ENCODE peak calls at places on chromosomes 2 and 18, in eight cellular contexts. One of them, this sample, is unnamed.

GRCh38 chr18:59056706-59057492 is 82.8 kb upstream of the SEC11C start:
- DNase-seq in AG10803: peak
- DNase-seq in NCI-H446: peak
- DNase-seq in fibroblast of lung: peak
- DNase-seq in stimulated activated CD4-positive, alpha-beta T cell treated with anti-CD3 and anti-CD28 coated beads, Interleukin-1b, Interleukin-23, amount 100 ng/mL, for 24 hours: no peak
- DNase-seq in head of caudate nucleus: peak
- DNase-seq in NCI-H774: peak
- DNase-seq in DMS79: no peak
- DNase-seq in this sample: peak

GRCh38 chr2:30714811-30715709 is 92.2 kb downstream of the CAPN13 start:
- DNase-seq in AG10803: peak
- DNase-seq in NCI-H446: no peak
- DNase-seq in fibroblast of lung: no peak
- DNase-seq in stimulated activated CD4-positive, alpha-beta T cell treated with anti-CD3 and anti-CD28 coated beads, Interleukin-1b, Interleukin-23, amount 100 ng/mL, for 24 hours: no peak
- DNase-seq in head of caudate nucleus: no peak
- DNase-seq in NCI-H774: no peak
- DNase-seq in DMS79: no peak
- DNase-seq in this sample: no peak

GRCh38 chr2:30232027-30232800 is 880 bp downstream of the LBH start:
- DNase-seq in AG10803: peak
- DNase-seq in NCI-H446: peak
- DNase-seq in fibroblast of lung: peak
- DNase-seq in stimulated activated CD4-positive, alpha-beta T cell treated with anti-CD3 and anti-CD28 coated beads, Interleukin-1b, Interleukin-23, amount 100 ng/mL, for 24 hours: peak
- DNase-seq in head of caudate nucleus: no peak
- DNase-seq in NCI-H774: no peak
- DNase-seq in DMS79: peak
- DNase-seq in this sample: peak

GRCh38 chr2:65431417-65432226 is 777 bp downstream of the SPRED2 start:
- DNase-seq in AG10803: peak
- DNase-seq in NCI-H446: peak
- DNase-seq in fibroblast of lung: peak
- DNase-seq in stimulated activated CD4-positive, alpha-beta T cell treated with anti-CD3 and anti-CD28 coated beads, Interleukin-1b, Interleukin-23, amount 100 ng/mL, for 24 hours: no peak
- DNase-seq in head of caudate nucleus: peak
- DNase-seq in NCI-H774: no peak
- DNase-seq in DMS79: peak
- DNase-seq in this sample: peak

GRCh38 chr2:49286045-49286444 is 131.7 kb upstream of the FSHR start:
- DNase-seq in AG10803: no peak
- DNase-seq in NCI-H446: no peak
- DNase-seq in fibroblast of lung: no peak
- DNase-seq in stimulated activated CD4-positive, alpha-beta T cell treated with anti-CD3 and anti-CD28 coated beads, Interleukin-1b, Interleukin-23, amount 100 ng/mL, for 24 hours: no peak
- DNase-seq in head of caudate nucleus: no peak
- DNase-seq in NCI-H774: no peak
- DNase-seq in DMS79: no peak
- DNase-seq in this sample: no peak

GRCh38 chr18:45628979-45629958 is 14.0 kb downstream of the SLC14A2 start:
- DNase-seq in AG10803: peak
- DNase-seq in NCI-H446: no peak
- DNase-seq in fibroblast of lung: peak
- DNase-seq in stimulated activated CD4-positive, alpha-beta T cell treated with anti-CD3 and anti-CD28 coated beads, Interleukin-1b, Interleukin-23, amount 100 ng/mL, for 24 hours: no peak
- DNase-seq in head of caudate nucleus: no peak
- DNase-seq in NCI-H774: no peak
- DNase-seq in DMS79: no peak
- DNase-seq in this sample: no peak

GRCh38 chr18:13539050-13539449 is 187.3 kb downstream of the FAM210A start:
- DNase-seq in AG10803: no peak
- DNase-seq in NCI-H446: no peak
- DNase-seq in fibroblast of lung: no peak
- DNase-seq in stimulated activated CD4-positive, alpha-beta T cell treated with anti-CD3 and anti-CD28 coated beads, Interleukin-1b, Interleukin-23, amount 100 ng/mL, for 24 hours: no peak
- DNase-seq in head of caudate nucleus: no peak
- DNase-seq in NCI-H774: peak
- DNase-seq in DMS79: peak
- DNase-seq in this sample: peak

GRCh38 chr2:184824597-184824996 is 226.3 kb downstream of the ZNF804A start:
- DNase-seq in AG10803: no peak
- DNase-seq in NCI-H446: no peak
- DNase-seq in fibroblast of lung: no peak
- DNase-seq in stimulated activated CD4-positive, alpha-beta T cell treated with anti-CD3 and anti-CD28 coated beads, Interleukin-1b, Interleukin-23, amount 100 ng/mL, for 24 hours: no peak
- DNase-seq in head of caudate nucleus: no peak
- DNase-seq in NCI-H774: no peak
- DNase-seq in DMS79: no peak
- DNase-seq in this sample: no peak

GRCh38 chr2:61091485-61091884 is 25.8 kb downstream of the SANBR start:
- DNase-seq in AG10803: no peak
- DNase-seq in NCI-H446: no peak
- DNase-seq in fibroblast of lung: no peak
- DNase-seq in stimulated activated CD4-positive, alpha-beta T cell treated with anti-CD3 and anti-CD28 coated beads, Interleukin-1b, Interleukin-23, amount 100 ng/mL, for 24 hours: no peak
- DNase-seq in head of caudate nucleus: no peak
- DNase-seq in NCI-H774: no peak
- DNase-seq in DMS79: no peak
- DNase-seq in this sample: no peak

GRCh38 chr2:238955648-238956531 is 108.0 kb downstream of the TWIST2 start:
- DNase-seq in AG10803: peak
- DNase-seq in NCI-H446: no peak
- DNase-seq in fibroblast of lung: peak
- DNase-seq in stimulated activated CD4-positive, alpha-beta T cell treated with anti-CD3 and anti-CD28 coated beads, Interleukin-1b, Interleukin-23, amount 100 ng/mL, for 24 hours: no peak
- DNase-seq in head of caudate nucleus: no peak
- DNase-seq in NCI-H774: no peak
- DNase-seq in DMS79: no peak
- DNase-seq in this sample: no peak

GRCh38 chr2:19360881-19361321 is 2.5 kb upstream of the OSR1 start:
- DNase-seq in AG10803: no peak
- DNase-seq in NCI-H446: no peak
- DNase-seq in fibroblast of lung: no peak
- DNase-seq in stimulated activated CD4-positive, alpha-beta T cell treated with anti-CD3 and anti-CD28 coated beads, Interleukin-1b, Interleukin-23, amount 100 ng/mL, for 24 hours: no peak
- DNase-seq in head of caudate nucleus: no peak
- DNase-seq in NCI-H774: no peak
- DNase-seq in DMS79: no peak
- DNase-seq in this sample: no peak

GRCh38 chr2:193581807-193582206 is 1387.1 kb upstream of the TMEFF2 start:
- DNase-seq in AG10803: no peak
- DNase-seq in NCI-H446: no peak
- DNase-seq in fibroblast of lung: no peak
- DNase-seq in stimulated activated CD4-positive, alpha-beta T cell treated with anti-CD3 and anti-CD28 coated beads, Interleukin-1b, Interleukin-23, amount 100 ng/mL, for 24 hours: no peak
- DNase-seq in head of caudate nucleus: no peak
- DNase-seq in NCI-H774: no peak
- DNase-seq in DMS79: no peak
- DNase-seq in this sample: no peak

GRCh38 chr2:238107525-238108422 is 7.6 kb downstream of the ESPNL start:
- DNase-seq in AG10803: no peak
- DNase-seq in NCI-H446: no peak
- DNase-seq in fibroblast of lung: no peak
- DNase-seq in stimulated activated CD4-positive, alpha-beta T cell treated with anti-CD3 and anti-CD28 coated beads, Interleukin-1b, Interleukin-23, amount 100 ng/mL, for 24 hours: no peak
- DNase-seq in head of caudate nucleus: no peak
- DNase-seq in NCI-H774: no peak
- DNase-seq in DMS79: no peak
- DNase-seq in this sample: no peak

GRCh38 chr2:176566936-176567335 is 297.7 kb downstream of the MTX2 start:
- DNase-seq in AG10803: peak
- DNase-seq in NCI-H446: no peak
- DNase-seq in fibroblast of lung: peak
- DNase-seq in stimulated activated CD4-positive, alpha-beta T cell treated with anti-CD3 and anti-CD28 coated beads, Interleukin-1b, Interleukin-23, amount 100 ng/mL, for 24 hours: no peak
- DNase-seq in head of caudate nucleus: no peak
- DNase-seq in NCI-H774: no peak
- DNase-seq in DMS79: no peak
- DNase-seq in this sample: no peak

GRCh38 chr18:30489890-30490643 is 552.5 kb downstream of the DSC3 start:
- DNase-seq in AG10803: no peak
- DNase-seq in NCI-H446: no peak
- DNase-seq in fibroblast of lung: no peak
- DNase-seq in stimulated activated CD4-positive, alpha-beta T cell treated with anti-CD3 and anti-CD28 coated beads, Interleukin-1b, Interleukin-23, amount 100 ng/mL, for 24 hours: no peak
- DNase-seq in head of caudate nucleus: no peak
- DNase-seq in NCI-H774: no peak
- DNase-seq in DMS79: no peak
- DNase-seq in this sample: no peak

GRCh38 chr18:8084160-8084559 is 517.0 kb downstream of the PTPRM start:
- DNase-seq in AG10803: peak
- DNase-seq in NCI-H446: no peak
- DNase-seq in fibroblast of lung: peak
- DNase-seq in stimulated activated CD4-positive, alpha-beta T cell treated with anti-CD3 and anti-CD28 coated beads, Interleukin-1b, Interleukin-23, amount 100 ng/mL, for 24 hours: no peak
- DNase-seq in head of caudate nucleus: no peak
- DNase-seq in NCI-H774: peak
- DNase-seq in DMS79: no peak
- DNase-seq in this sample: peak

GRCh38 chr2:10762651-10763460 is 41.4 kb downstream of the ATP6V1C2 start:
- DNase-seq in AG10803: no peak
- DNase-seq in NCI-H446: no peak
- DNase-seq in fibroblast of lung: no peak
- DNase-seq in stimulated activated CD4-positive, alpha-beta T cell treated with anti-CD3 and anti-CD28 coated beads, Interleukin-1b, Interleukin-23, amount 100 ng/mL, for 24 hours: no peak
- DNase-seq in head of caudate nucleus: no peak
- DNase-seq in NCI-H774: peak
- DNase-seq in DMS79: no peak
- DNase-seq in this sample: no peak

GRCh38 chr2:23347516-23348481 is 37.2 kb upstream of the KLHL29 start:
- DNase-seq in AG10803: no peak
- DNase-seq in NCI-H446: no peak
- DNase-seq in fibroblast of lung: no peak
- DNase-seq in stimulated activated CD4-positive, alpha-beta T cell treated with anti-CD3 and anti-CD28 coated beads, Interleukin-1b, Interleukin-23, amount 100 ng/mL, for 24 hours: no peak
- DNase-seq in head of caudate nucleus: no peak
- DNase-seq in NCI-H774: no peak
- DNase-seq in DMS79: no peak
- DNase-seq in this sample: no peak

GRCh38 chr2:73268831-73269685 is 15.2 kb downstream of the FBXO41 start:
- DNase-seq in AG10803: no peak
- DNase-seq in NCI-H446: no peak
- DNase-seq in fibroblast of lung: peak
- DNase-seq in stimulated activated CD4-positive, alpha-beta T cell treated with anti-CD3 and anti-CD28 coated beads, Interleukin-1b, Interleukin-23, amount 100 ng/mL, for 24 hours: peak
- DNase-seq in head of caudate nucleus: peak
- DNase-seq in NCI-H774: peak
- DNase-seq in DMS79: peak
- DNase-seq in this sample: peak

GRCh38 chr2:120759543-120760331 is 24.1 kb downstream of the GLI2 start:
- DNase-seq in AG10803: no peak
- DNase-seq in NCI-H446: no peak
- DNase-seq in fibroblast of lung: no peak
- DNase-seq in stimulated activated CD4-positive, alpha-beta T cell treated with anti-CD3 and anti-CD28 coated beads, Interleukin-1b, Interleukin-23, amount 100 ng/mL, for 24 hours: no peak
- DNase-seq in head of caudate nucleus: no peak
- DNase-seq in NCI-H774: no peak
- DNase-seq in DMS79: no peak
- DNase-seq in this sample: no peak

GRCh38 chr2:174951746-174952145 is 53.4 kb downstream of the CHN1 start:
- DNase-seq in AG10803: peak
- DNase-seq in NCI-H446: no peak
- DNase-seq in fibroblast of lung: peak
- DNase-seq in stimulated activated CD4-positive, alpha-beta T cell treated with anti-CD3 and anti-CD28 coated beads, Interleukin-1b, Interleukin-23, amount 100 ng/mL, for 24 hours: no peak
- DNase-seq in head of caudate nucleus: no peak
- DNase-seq in NCI-H774: peak
- DNase-seq in DMS79: no peak
- DNase-seq in this sample: no peak

GRCh38 chr2:220904015-220904414 is 668.1 kb downstream of the EPHA4 start:
- DNase-seq in AG10803: no peak
- DNase-seq in NCI-H446: no peak
- DNase-seq in fibroblast of lung: peak
- DNase-seq in stimulated activated CD4-positive, alpha-beta T cell treated with anti-CD3 and anti-CD28 coated beads, Interleukin-1b, Interleukin-23, amount 100 ng/mL, for 24 hours: no peak
- DNase-seq in head of caudate nucleus: no peak
- DNase-seq in NCI-H774: no peak
- DNase-seq in DMS79: no peak
- DNase-seq in this sample: no peak

GRCh38 chr2:237922641-237923361 is 44.0 kb upstream of the UBE2F start:
- DNase-seq in AG10803: no peak
- DNase-seq in NCI-H446: no peak
- DNase-seq in fibroblast of lung: no peak
- DNase-seq in stimulated activated CD4-positive, alpha-beta T cell treated with anti-CD3 and anti-CD28 coated beads, Interleukin-1b, Interleukin-23, amount 100 ng/mL, for 24 hours: no peak
- DNase-seq in head of caudate nucleus: no peak
- DNase-seq in NCI-H774: no peak
- DNase-seq in DMS79: peak
- DNase-seq in this sample: no peak

GRCh38 chr2:240820014-240820606 is at the start of gene KIF1A:
- DNase-seq in AG10803: no peak
- DNase-seq in NCI-H446: peak
- DNase-seq in fibroblast of lung: no peak
- DNase-seq in stimulated activated CD4-positive, alpha-beta T cell treated with anti-CD3 and anti-CD28 coated beads, Interleukin-1b, Interleukin-23, amount 100 ng/mL, for 24 hours: no peak
- DNase-seq in head of caudate nucleus: peak
- DNase-seq in NCI-H774: peak
- DNase-seq in DMS79: peak
- DNase-seq in this sample: peak

GRCh38 chr2:205994344-205994743 is 91.6 kb downstream of the INO80D start:
- DNase-seq in AG10803: no peak
- DNase-seq in NCI-H446: no peak
- DNase-seq in fibroblast of lung: no peak
- DNase-seq in stimulated activated CD4-positive, alpha-beta T cell treated with anti-CD3 and anti-CD28 coated beads, Interleukin-1b, Interleukin-23, amount 100 ng/mL, for 24 hours: no peak
- DNase-seq in head of caudate nucleus: no peak
- DNase-seq in NCI-H774: no peak
- DNase-seq in DMS79: peak
- DNase-seq in this sample: no peak

GRCh38 chr2:128606837-128607236 is 288.2 kb upstream of the HS6ST1 start:
- DNase-seq in AG10803: no peak
- DNase-seq in NCI-H446: no peak
- DNase-seq in fibroblast of lung: no peak
- DNase-seq in stimulated activated CD4-positive, alpha-beta T cell treated with anti-CD3 and anti-CD28 coated beads, Interleukin-1b, Interleukin-23, amount 100 ng/mL, for 24 hours: no peak
- DNase-seq in head of caudate nucleus: no peak
- DNase-seq in NCI-H774: no peak
- DNase-seq in DMS79: no peak
- DNase-seq in this sample: no peak

GRCh38 chr2:108607706-108608301 is 73.5 kb downstream of the LIMS1 start:
- DNase-seq in AG10803: peak
- DNase-seq in NCI-H446: peak
- DNase-seq in fibroblast of lung: peak
- DNase-seq in stimulated activated CD4-positive, alpha-beta T cell treated with anti-CD3 and anti-CD28 coated beads, Interleukin-1b, Interleukin-23, amount 100 ng/mL, for 24 hours: no peak
- DNase-seq in head of caudate nucleus: peak
- DNase-seq in NCI-H774: peak
- DNase-seq in DMS79: no peak
- DNase-seq in this sample: peak

GRCh38 chr2:10043256-10043905 is at the start of gene KLF11:
- DNase-seq in AG10803: peak
- DNase-seq in NCI-H446: peak
- DNase-seq in fibroblast of lung: peak
- DNase-seq in stimulated activated CD4-positive, alpha-beta T cell treated with anti-CD3 and anti-CD28 coated beads, Interleukin-1b, Interleukin-23, amount 100 ng/mL, for 24 hours: peak
- DNase-seq in head of caudate nucleus: peak
- DNase-seq in NCI-H774: peak
- DNase-seq in DMS79: peak
- DNase-seq in this sample: peak

GRCh38 chr18:8507361-8507760 is 101.9 kb upstream of the RAB12 start:
- DNase-seq in AG10803: no peak
- DNase-seq in NCI-H446: no peak
- DNase-seq in fibroblast of lung: peak
- DNase-seq in stimulated activated CD4-positive, alpha-beta T cell treated with anti-CD3 and anti-CD28 coated beads, Interleukin-1b, Interleukin-23, amount 100 ng/mL, for 24 hours: no peak
- DNase-seq in head of caudate nucleus: no peak
- DNase-seq in NCI-H774: no peak
- DNase-seq in DMS79: no peak
- DNase-seq in this sample: no peak

GRCh38 chr2:11914455-11914854 is 168.0 kb downstream of the LPIN1 start:
- DNase-seq in AG10803: peak
- DNase-seq in NCI-H446: no peak
- DNase-seq in fibroblast of lung: peak
- DNase-seq in stimulated activated CD4-positive, alpha-beta T cell treated with anti-CD3 and anti-CD28 coated beads, Interleukin-1b, Interleukin-23, amount 100 ng/mL, for 24 hours: no peak
- DNase-seq in head of caudate nucleus: no peak
- DNase-seq in NCI-H774: no peak
- DNase-seq in DMS79: no peak
- DNase-seq in this sample: no peak

This sample was measured in NCI-H1092 treated with DMSO at 0.1 percent for 48 hours.